ENCODE peak calls at places on chromosome 7, in ten cellular contexts. One of them, this sample, is unnamed.

GRCh38 chr7:137992042-137992737 is 9.7 kb downstream of the CREB3L2 start:
- DNase-seq in astrocyte: peak; percentile 96
- DNase-seq in ovary: no peak
- DNase-seq in heart left ventricle: no peak
- DNase-seq in CD8-positive, alpha-beta memory T cell: no peak
- DNase-seq in IMR-90: peak; percentile 97
- DNase-seq in fibroblast of lung: peak; percentile 96
- DNase-seq in CD8-positive, alpha-beta T cell: no peak
- DNase-seq in SK-N-SH: no peak
- DNase-seq in body of pancreas: peak; percentile 38
- DNase-seq in this sample: no peak

GRCh38 chr7:110358028-110358427 is 732.9 kb upstream of the LRRN3 start:
- DNase-seq in CD8-positive, alpha-beta T cell: no peak
- DNase-seq in astrocyte: peak; percentile 20
- DNase-seq in ovary: no peak
- DNase-seq in CD8-positive, alpha-beta memory T cell: no peak
- DNase-seq in SK-N-SH: no peak
- DNase-seq in IMR-90: peak; percentile 86
- DNase-seq in fibroblast of lung: peak; percentile 51
- DNase-seq in body of pancreas: no peak
- DNase-seq in heart left ventricle: no peak
- DNase-seq in this sample: no peak

GRCh38 chr7:2508327-2509231 is 11.0 kb upstream of the LFNG start:
- DNase-seq in fibroblast of lung: no peak
- DNase-seq in CD8-positive, alpha-beta T cell: peak; percentile 63
- DNase-seq in CD8-positive, alpha-beta memory T cell: peak; percentile 86
- DNase-seq in astrocyte: no peak
- DNase-seq in ovary: no peak
- DNase-seq in heart left ventricle: no peak
- DNase-seq in body of pancreas: peak; percentile 55
- DNase-seq in SK-N-SH: no peak
- DNase-seq in IMR-90: peak; percentile 32
- DNase-seq in this sample: peak; percentile 53

GRCh38 chr7:73770002-73770859 is at the start of gene CLDN3:
- DNase-seq in IMR-90: no peak
- DNase-seq in heart left ventricle: no peak
- DNase-seq in ovary: no peak
- DNase-seq in body of pancreas: peak; percentile 98
- DNase-seq in astrocyte: peak; percentile 8
- DNase-seq in CD8-positive, alpha-beta memory T cell: no peak
- DNase-seq in SK-N-SH: peak; percentile 82
- DNase-seq in fibroblast of lung: no peak
- DNase-seq in CD8-positive, alpha-beta T cell: peak; percentile 2
- DNase-seq in this sample: peak; percentile 87

GRCh38 chr7:138278601-138279000 is 181.5 kb upstream of the TRIM24 start:
- DNase-seq in heart left ventricle: no peak
- DNase-seq in CD8-positive, alpha-beta T cell: no peak
- DNase-seq in fibroblast of lung: no peak
- DNase-seq in SK-N-SH: no peak
- DNase-seq in CD8-positive, alpha-beta memory T cell: no peak
- DNase-seq in body of pancreas: no peak
- DNase-seq in astrocyte: peak; percentile 40
- DNase-seq in IMR-90: no peak
- DNase-seq in ovary: no peak
- DNase-seq in this sample: no peak

GRCh38 chr7:3381073-3381685 is 80.1 kb downstream of the SDK1 start:
- DNase-seq in ovary: no peak
- DNase-seq in IMR-90: no peak
- DNase-seq in SK-N-SH: no peak
- DNase-seq in CD8-positive, alpha-beta T cell: no peak
- DNase-seq in astrocyte: no peak
- DNase-seq in body of pancreas: no peak
- DNase-seq in fibroblast of lung: no peak
- DNase-seq in heart left ventricle: no peak
- DNase-seq in CD8-positive, alpha-beta memory T cell: no peak
- DNase-seq in this sample: no peak

GRCh38 chr7:191105-192034 is 1.0 kb upstream of the FAM20C start:
- DNase-seq in body of pancreas: peak; percentile 53
- DNase-seq in heart left ventricle: no peak
- DNase-seq in astrocyte: peak; percentile 93
- DNase-seq in IMR-90: peak; percentile 92
- DNase-seq in ovary: peak; percentile 53
- DNase-seq in CD8-positive, alpha-beta memory T cell: no peak
- DNase-seq in SK-N-SH: peak; percentile 69
- DNase-seq in CD8-positive, alpha-beta T cell: no peak
- DNase-seq in fibroblast of lung: peak; percentile 90
- DNase-seq in this sample: peak; percentile 77

GRCh38 chr7:140667476-140667875 is 5.3 kb upstream of the ADCK2 start:
- DNase-seq in SK-N-SH: no peak
- DNase-seq in heart left ventricle: no peak
- DNase-seq in astrocyte: no peak
- DNase-seq in CD8-positive, alpha-beta memory T cell: no peak
- DNase-seq in ovary: no peak
- DNase-seq in CD8-positive, alpha-beta T cell: no peak
- DNase-seq in fibroblast of lung: no peak
- DNase-seq in IMR-90: no peak
- DNase-seq in body of pancreas: no peak
- DNase-seq in this sample: no peak

GRCh38 chr7:154902600-154903082 is 100.3 kb downstream of the PAXIP1 start:
- DNase-seq in fibroblast of lung: no peak
- DNase-seq in CD8-positive, alpha-beta T cell: no peak
- DNase-seq in CD8-positive, alpha-beta memory T cell: no peak
- DNase-seq in astrocyte: no peak
- DNase-seq in heart left ventricle: no peak
- DNase-seq in ovary: no peak
- DNase-seq in SK-N-SH: no peak
- DNase-seq in body of pancreas: no peak
- DNase-seq in IMR-90: no peak
- DNase-seq in this sample: no peak

GRCh38 chr7:154903083-154903731 is 99.7 kb downstream of the PAXIP1 start:
- DNase-seq in IMR-90: no peak
- DNase-seq in fibroblast of lung: no peak
- DNase-seq in ovary: no peak
- DNase-seq in body of pancreas: no peak
- DNase-seq in astrocyte: no peak
- DNase-seq in CD8-positive, alpha-beta T cell: no peak
- DNase-seq in SK-N-SH: peak; percentile 16
- DNase-seq in heart left ventricle: no peak
- DNase-seq in CD8-positive, alpha-beta memory T cell: no peak
- DNase-seq in this sample: no peak

GRCh38 chr7:154899893-154900292 is 103.0 kb downstream of the PAXIP1 start:
- DNase-seq in body of pancreas: no peak
- DNase-seq in CD8-positive, alpha-beta T cell: no peak
- DNase-seq in IMR-90: no peak
- DNase-seq in CD8-positive, alpha-beta memory T cell: no peak
- DNase-seq in astrocyte: no peak
- DNase-seq in heart left ventricle: no peak
- DNase-seq in SK-N-SH: no peak
- DNase-seq in ovary: no peak
- DNase-seq in fibroblast of lung: no peak
- DNase-seq in this sample: no peak

DNA sequence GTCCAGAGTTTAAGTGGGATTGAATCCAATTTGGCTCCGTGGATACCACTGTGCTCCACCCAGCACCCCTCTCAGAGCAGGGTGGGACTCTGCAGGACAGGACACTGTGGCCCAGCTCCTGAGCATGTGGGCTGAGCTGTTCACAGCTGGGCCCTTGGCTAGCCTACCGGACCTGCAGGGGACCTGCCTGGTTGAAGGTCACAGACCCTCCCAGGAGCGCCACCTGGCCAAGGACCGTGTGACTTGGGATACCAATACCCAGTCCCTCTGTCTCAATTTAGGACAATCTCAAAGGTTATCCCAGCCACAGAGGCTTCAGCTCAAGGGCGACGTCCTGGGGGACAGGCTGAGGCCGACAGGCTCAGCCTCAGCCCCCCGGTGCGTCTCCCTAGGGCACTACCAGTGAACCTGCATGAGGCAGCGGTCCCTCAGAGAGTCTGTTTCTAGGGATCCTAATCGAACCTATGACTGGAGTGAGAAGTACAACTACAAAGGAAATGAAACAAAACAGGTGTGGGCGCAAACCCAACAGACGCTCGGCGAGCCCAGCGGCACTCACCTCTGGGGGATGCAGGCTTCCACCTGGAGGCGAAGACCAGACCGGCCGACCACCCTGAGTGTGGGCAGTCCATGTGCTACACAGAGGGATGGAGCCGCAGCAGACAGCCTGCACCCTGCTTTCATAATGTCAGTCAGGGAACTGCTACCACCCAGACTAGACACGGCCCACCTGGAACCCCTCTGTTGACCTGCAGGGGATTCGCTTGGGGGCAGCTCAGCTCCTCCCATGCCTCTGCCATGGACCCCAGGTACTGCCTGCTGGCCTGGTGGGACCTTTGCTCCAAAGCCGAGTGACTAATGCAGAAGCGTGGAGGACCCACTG is 103.7 kb downstream of the PAXIP1 start:
- DNase-seq in astrocyte: no peak
- DNase-seq in heart left ventricle: no peak
- DNase-seq in IMR-90: no peak
- DNase-seq in body of pancreas: no peak
- DNase-seq in CD8-positive, alpha-beta T cell: no peak
- DNase-seq in ovary: no peak
- DNase-seq in CD8-positive, alpha-beta memory T cell: no peak
- DNase-seq in SK-N-SH: no peak
- DNase-seq in fibroblast of lung: no peak
- DNase-seq in this sample: no peak
- H3K27ac ChIP-seq in astrocyte: no peak overlapping the region
- H3K27ac ChIP-seq in heart left ventricle: no peak overlapping the region
- H3K27ac ChIP-seq in IMR-90: no peak overlapping the region
- H3K27ac ChIP-seq in body of pancreas: no peak overlapping the region
- H3K27ac ChIP-seq in CD8-positive, alpha-beta T cell: no peak overlapping the region
- H3K27ac ChIP-seq in ovary: no peak overlapping the region
- H3K27ac ChIP-seq in CD8-positive, alpha-beta memory T cell: no peak overlapping the region
- H3K27ac ChIP-seq in SK-N-SH: no peak overlapping the region
- H3K27ac ChIP-seq in fibroblast of lung: no peak overlapping the region
- H3K27ac ChIP-seq in this sample: no peak overlapping the region

DNA sequence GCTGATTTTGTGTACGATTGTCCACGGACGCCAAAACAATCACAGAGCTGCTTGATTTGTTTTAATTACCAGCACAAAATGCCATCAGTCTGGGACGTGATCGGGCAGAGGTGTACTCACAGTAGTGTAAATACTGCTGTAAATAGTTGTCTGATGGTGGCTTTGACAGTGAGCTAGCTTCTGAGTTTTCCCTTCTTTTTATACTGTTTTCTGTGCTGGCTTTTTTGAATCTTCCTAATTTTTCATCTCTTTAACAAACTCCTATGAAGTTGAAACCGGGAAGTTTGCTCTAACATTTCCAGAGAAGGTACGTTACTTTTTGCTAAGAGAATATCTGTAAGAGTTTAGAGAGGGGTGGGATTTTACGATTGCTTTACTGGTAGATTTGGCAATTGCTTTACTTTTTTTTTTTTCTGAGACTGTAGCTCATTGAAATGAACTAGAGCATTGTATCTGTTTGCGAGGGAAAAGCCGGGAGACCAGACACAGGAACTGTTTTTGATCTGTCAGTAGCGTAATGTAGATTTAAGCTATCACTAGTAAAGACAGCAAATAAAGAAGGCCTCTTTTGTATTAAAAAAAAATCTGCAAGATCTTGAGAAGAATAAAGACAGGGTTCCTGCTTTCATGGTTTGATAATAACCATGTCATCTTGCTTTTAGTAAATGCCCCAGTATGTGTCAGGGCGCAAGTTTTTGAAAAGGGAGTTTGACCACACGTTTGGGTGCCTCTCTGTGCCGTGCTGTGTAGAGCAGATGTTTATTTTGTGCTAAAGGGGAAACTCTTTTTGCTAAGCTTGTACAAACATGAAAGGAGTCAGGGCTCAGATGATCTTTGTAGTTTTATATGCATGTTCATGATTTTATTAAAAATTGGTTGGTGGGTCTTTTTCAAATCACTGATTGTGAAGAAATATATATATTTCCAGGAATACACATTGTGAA is 711 bp downstream of the FOXP2 start:
- DNase-seq in ovary: no peak
- DNase-seq in CD8-positive, alpha-beta memory T cell: no peak
- DNase-seq in heart left ventricle: no peak
- DNase-seq in astrocyte: no peak
- DNase-seq in IMR-90: no peak
- DNase-seq in fibroblast of lung: peak; percentile 22
- DNase-seq in SK-N-SH: no peak
- DNase-seq in CD8-positive, alpha-beta T cell: no peak
- DNase-seq in body of pancreas: no peak
- DNase-seq in this sample: no peak
- H3K4me3 ChIP-seq in ovary: peak overlapping the region; percentile 35
- H3K4me3 ChIP-seq in CD8-positive, alpha-beta memory T cell: no peak overlapping the region
- H3K4me3 ChIP-seq in heart left ventricle: peak overlapping the region; percentile 56
- H3K4me3 ChIP-seq in astrocyte: peak overlapping the region; percentile 59
- H3K4me3 ChIP-seq in IMR-90: peak overlapping the region; percentile 9
- H3K4me3 ChIP-seq in fibroblast of lung: peak overlapping the region; percentile 39
- H3K4me3 ChIP-seq in SK-N-SH: no peak overlapping the region
- H3K4me3 ChIP-seq in CD8-positive, alpha-beta T cell: no peak overlapping the region
- H3K4me3 ChIP-seq in body of pancreas: no peak overlapping the region
- H3K4me3 ChIP-seq in this sample: peak overlapping the region; percentile 90

GRCh38 chr7:150374026-150374425 is 5.1 kb upstream of the ZNF775 start:
- DNase-seq in body of pancreas: no peak
- DNase-seq in heart left ventricle: no peak
- DNase-seq in ovary: no peak
- DNase-seq in CD8-positive, alpha-beta memory T cell: no peak
- DNase-seq in fibroblast of lung: no peak
- DNase-seq in IMR-90: no peak
- DNase-seq in astrocyte: no peak
- DNase-seq in CD8-positive, alpha-beta T cell: no peak
- DNase-seq in SK-N-SH: no peak
- DNase-seq in this sample: no peak

GRCh38 chr7:150371996-150372270 is 3.3 kb downstream of the REPIN1 start:
- DNase-seq in ovary: no peak
- DNase-seq in CD8-positive, alpha-beta T cell: no peak
- DNase-seq in body of pancreas: no peak
- DNase-seq in heart left ventricle: no peak
- DNase-seq in astrocyte: no peak
- DNase-seq in fibroblast of lung: no peak
- DNase-seq in SK-N-SH: no peak
- DNase-seq in CD8-positive, alpha-beta memory T cell: no peak
- DNase-seq in IMR-90: no peak
- DNase-seq in this sample: no peak

GRCh38 chr7:150373049-150373801 is 4.6 kb downstream of the REPIN1 start:
- DNase-seq in IMR-90: no peak
- DNase-seq in ovary: no peak
- DNase-seq in CD8-positive, alpha-beta T cell: no peak
- DNase-seq in heart left ventricle: no peak
- DNase-seq in CD8-positive, alpha-beta memory T cell: no peak
- DNase-seq in fibroblast of lung: no peak
- DNase-seq in astrocyte: no peak
- DNase-seq in body of pancreas: peak; percentile 68
- DNase-seq in SK-N-SH: no peak
- DNase-seq in this sample: no peak

GRCh38 chr7:150371131-150371995 is 2.7 kb downstream of the REPIN1 start:
- DNase-seq in CD8-positive, alpha-beta memory T cell: no peak
- DNase-seq in SK-N-SH: no peak
- DNase-seq in fibroblast of lung: no peak
- DNase-seq in body of pancreas: no peak
- DNase-seq in astrocyte: no peak
- DNase-seq in CD8-positive, alpha-beta T cell: no peak
- DNase-seq in ovary: no peak
- DNase-seq in IMR-90: no peak
- DNase-seq in heart left ventricle: no peak
- DNase-seq in this sample: no peak

DNA sequence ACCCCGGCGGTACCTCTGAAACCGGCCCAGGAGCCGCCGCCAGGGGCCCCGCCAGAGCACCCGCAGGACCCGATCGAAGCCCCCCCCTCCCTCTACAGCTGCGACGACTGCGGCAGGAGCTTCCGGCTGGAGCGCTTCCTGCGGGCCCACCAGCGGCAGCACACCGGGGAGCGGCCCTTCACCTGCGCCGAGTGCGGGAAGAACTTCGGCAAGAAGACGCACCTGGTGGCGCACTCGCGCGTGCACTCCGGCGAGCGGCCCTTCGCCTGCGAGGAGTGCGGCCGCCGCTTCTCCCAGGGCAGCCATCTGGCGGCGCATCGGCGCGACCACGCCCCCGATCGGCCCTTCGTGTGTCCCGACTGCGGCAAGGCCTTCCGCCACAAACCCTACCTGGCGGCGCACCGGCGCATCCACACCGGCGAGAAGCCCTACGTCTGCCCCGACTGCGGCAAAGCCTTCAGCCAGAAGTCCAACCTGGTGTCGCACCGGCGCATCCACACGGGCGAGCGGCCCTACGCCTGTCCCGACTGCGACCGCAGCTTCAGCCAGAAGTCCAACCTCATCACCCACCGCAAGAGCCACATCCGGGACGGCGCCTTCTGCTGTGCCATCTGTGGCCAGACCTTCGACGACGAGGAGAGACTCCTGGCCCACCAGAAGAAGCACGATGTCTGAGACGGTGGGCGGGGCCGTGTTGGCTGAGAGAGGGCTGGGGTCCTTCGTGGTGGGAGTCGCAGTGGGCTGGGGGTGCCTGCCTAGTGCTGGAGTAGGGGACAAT is 3.8 kb downstream of the REPIN1 start:
- DNase-seq in IMR-90: no peak
- DNase-seq in astrocyte: no peak
- DNase-seq in SK-N-SH: no peak
- DNase-seq in heart left ventricle: no peak
- DNase-seq in body of pancreas: no peak
- DNase-seq in fibroblast of lung: no peak
- DNase-seq in CD8-positive, alpha-beta T cell: no peak
- DNase-seq in CD8-positive, alpha-beta memory T cell: no peak
- DNase-seq in ovary: no peak
- DNase-seq in this sample: no peak
- H3K36me3 ChIP-seq in IMR-90: peaks cover 38% of the 10 kb centered on the region
- H3K36me3 ChIP-seq in astrocyte: peaks cover 6% of the 10 kb centered on the region
- H3K36me3 ChIP-seq in SK-N-SH: peaks cover 49% of the 10 kb centered on the region
- H3K36me3 ChIP-seq in heart left ventricle: no peaks in the 10 kb centered on the region
- H3K36me3 ChIP-seq in body of pancreas: peaks cover 2% of the 10 kb centered on the region
- H3K36me3 ChIP-seq in fibroblast of lung: peaks cover 19% of the 10 kb centered on the region
- H3K36me3 ChIP-seq in CD8-positive, alpha-beta T cell: peaks cover 6% of the 10 kb centered on the region
- H3K36me3 ChIP-seq in CD8-positive, alpha-beta memory T cell: no peaks in the 10 kb centered on the region
- H3K36me3 ChIP-seq in ovary: no peaks in the 10 kb centered on the region
- H3K36me3 ChIP-seq in this sample: peaks cover 64% of the 10 kb centered on the region

GRCh38 chr7:143978585-143978984 is 21.5 kb upstream of the OR6B1 start:
- DNase-seq in heart left ventricle: no peak
- DNase-seq in astrocyte: no peak
- DNase-seq in body of pancreas: no peak
- DNase-seq in SK-N-SH: no peak
- DNase-seq in CD8-positive, alpha-beta T cell: no peak
- DNase-seq in CD8-positive, alpha-beta memory T cell: no peak
- DNase-seq in IMR-90: no peak
- DNase-seq in fibroblast of lung: no peak
- DNase-seq in ovary: no peak
- DNase-seq in this sample: no peak
- H3K27ac ChIP-seq in heart left ventricle: no peak overlapping the region
- H3K27ac ChIP-seq in astrocyte: no peak overlapping the region
- H3K27ac ChIP-seq in body of pancreas: no peak overlapping the region
- H3K27ac ChIP-seq in SK-N-SH: peak overlapping the region; percentile 30
- H3K27ac ChIP-seq in CD8-positive, alpha-beta T cell: no peak overlapping the region
- H3K27ac ChIP-seq in CD8-positive, alpha-beta memory T cell: no peak overlapping the region
- H3K27ac ChIP-seq in IMR-90: no peak overlapping the region
- H3K27ac ChIP-seq in fibroblast of lung: no peak overlapping the region
- H3K27ac ChIP-seq in ovary: no peak overlapping the region
- H3K27ac ChIP-seq in this sample: no peak overlapping the region